ENCODE peak calls at places on chromosomes 4 and X, in ten cellular contexts. Z is H1, T is breast epithelium, W is stomach, H is HepG2, K is HCT116, A is transverse colon, X is endothelial cell of umbilical vein, Y is upper lobe of left lung, V is suprapubic skin. B is an unnamed sample.

GRCh38 chrX:29665532-29665931 is 549.8 kb upstream of the MAGEB2 start:
- DNase-seq in W (no peak), H (no peak), K (no peak), Y (no peak), T (no peak), A (no peak), V (no peak), Z (no peak), X (no peak), B (no peak)

GRCh38 chr4:19592391-19592790 is 659.3 kb upstream of the SLIT2 start:
- DNase-seq in K (no peak), Z (no peak), W (no peak), Y (no peak), V (no peak), X (no peak), A (no peak), H (no peak), T (no peak), B (no peak)

GRCh38 chr4:26936284-26937065 is 75.8 kb downstream of the STIM2 start:
- DNase-seq in T (no peak), V (no peak), H (peak; percentile 75), Z (no peak), Y (no peak), K (no peak), W (no peak), A (no peak), X (no peak), B (no peak)

GRCh38 chrX:18983711-18984380 is at the start of gene PHKA2:
- DNase-seq in V (peak; percentile 67), X (no peak), W (peak; percentile 53), T (peak; percentile 20), Y (peak; percentile 94), Z (no peak), A (peak; percentile 64), H (peak; percentile 29), K (no peak), B (no peak)

GRCh38 chr4:118221193-118221800 is 131.5 kb downstream of the PRSS12 start:
- DNase-seq in W (no peak), H (no peak), Y (no peak), T (no peak), K (no peak), X (no peak), Z (no peak), V (no peak), A (no peak), B (no peak)

GRCh38 chrX:40174594-40175415 is 77.0 kb upstream of the BCOR start:
- DNase-seq in H (peak; percentile 22), X (peak; percentile 51), Y (peak; percentile 92), V (peak; percentile 70), W (peak; percentile 51), Z (no peak), K (no peak), T (no peak), A (peak; percentile 57), B (no peak)

GRCh38 chr4:168560835-168561210 is 64.0 kb downstream of the PALLD start:
- DNase-seq in Y (no peak), K (no peak), V (no peak), A (no peak), X (peak; percentile 68), H (no peak), Z (no peak), W (no peak), T (no peak), B (no peak)

GRCh38 chr4:152197211-152197610 is 338.7 kb downstream of the FBXW7 start:
- DNase-seq in Y (no peak), H (no peak), W (no peak), Z (no peak), K (no peak), A (no peak), X (peak; percentile 18), V (no peak), T (no peak), B (no peak)

GRCh38 chr4:112923514-112923913 is 125.9 kb upstream of the ANK2 start:
- DNase-seq in A (no peak), V (no peak), W (no peak), K (no peak), Y (no peak), T (no peak), H (no peak), X (no peak), Z (no peak), B (no peak)
- TF ChIP-seq POLR2A in A (no peak), V (no peak), W (no peak), K (no peak), Y (no peak), T (no peak), H (no peak), X (no peak), Z (no peak), B (no peak)

GRCh38 chr4:65383589-65384305 is 286.5 kb downstream of the EPHA5 start:
- DNase-seq in T (no peak), V (no peak), W (no peak), A (no peak), K (no peak), X (peak; percentile 49), Z (no peak), H (no peak), Y (no peak), B (no peak)

GRCh38 chr4:65391814-65392213 is 278.5 kb downstream of the EPHA5 start:
- DNase-seq in X (no peak), V (no peak), K (no peak), H (no peak), Z (no peak), T (no peak), Y (no peak), A (no peak), W (no peak), B (no peak)

GRCh38 chr4:65381648-65382047 is 288.6 kb downstream of the EPHA5 start:
- DNase-seq in A (no peak), Y (no peak), T (no peak), W (no peak), K (no peak), Z (no peak), V (no peak), H (no peak), X (no peak), B (no peak)

GRCh38 chr4:65391382-65391781 is 278.9 kb downstream of the EPHA5 start:
- DNase-seq in X (no peak), Z (no peak), Y (no peak), H (no peak), K (no peak), T (no peak), V (no peak), W (no peak), A (no peak), B (no peak)

DNA sequence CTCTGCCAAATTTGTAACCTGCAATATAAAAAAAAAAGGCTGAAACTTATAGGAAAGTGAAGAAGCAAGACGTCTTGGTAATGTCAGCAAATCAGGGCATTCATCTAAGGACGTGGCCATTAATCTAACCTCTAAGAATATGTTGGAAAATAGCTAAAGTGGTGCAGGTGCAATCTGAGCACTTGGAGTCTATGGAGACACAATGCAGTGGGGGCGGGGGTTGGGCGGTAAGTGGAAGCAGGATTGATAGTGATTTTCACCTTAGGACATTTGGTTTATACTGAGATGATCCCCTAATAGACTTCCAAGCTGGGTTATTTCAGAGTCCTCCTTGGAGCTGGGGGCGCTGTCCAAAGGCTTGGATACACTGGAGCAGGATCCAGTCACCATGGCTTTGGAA is 283.4 kb downstream of the EPHA5 start:
- DNase-seq in V (no peak), K (no peak), X (no peak), Z (no peak), T (no peak), H (no peak), W (no peak), A (no peak), Y (no peak), B (no peak)
- TF ChIP-seq POLR2AphosphoS5 in V (no peak), K (no peak), X (no peak), Z (no peak), T (no peak), H (no peak), W (no peak), A (no peak), Y (no peak), B (no peak)

GRCh38 chr4:84492290-84492689 is 6.8 kb downstream of the NKX6-1 start:
- DNase-seq in Y (no peak), Z (no peak), X (no peak), W (no peak), H (no peak), T (no peak), V (no peak), A (no peak), K (no peak), B (no peak)

GRCh38 chr4:84492737-84493091 is 6.4 kb downstream of the NKX6-1 start:
- DNase-seq in K (no peak), W (no peak), T (no peak), H (no peak), Z (no peak), A (no peak), V (no peak), X (no peak), Y (peak; percentile 74), B (no peak)

GRCh38 chr4:84494518-84494917 is 4.6 kb downstream of the NKX6-1 start:
- DNase-seq in Y (no peak), W (no peak), A (no peak), K (no peak), H (no peak), T (no peak), Z (no peak), V (no peak), X (no peak), B (no peak)

GRCh38 chr4:84491420-84491819 is 7.7 kb downstream of the NKX6-1 start:
- DNase-seq in T (no peak), K (no peak), W (no peak), Z (no peak), Y (no peak), H (no peak), A (no peak), X (no peak), V (no peak), B (no peak)

DNA sequence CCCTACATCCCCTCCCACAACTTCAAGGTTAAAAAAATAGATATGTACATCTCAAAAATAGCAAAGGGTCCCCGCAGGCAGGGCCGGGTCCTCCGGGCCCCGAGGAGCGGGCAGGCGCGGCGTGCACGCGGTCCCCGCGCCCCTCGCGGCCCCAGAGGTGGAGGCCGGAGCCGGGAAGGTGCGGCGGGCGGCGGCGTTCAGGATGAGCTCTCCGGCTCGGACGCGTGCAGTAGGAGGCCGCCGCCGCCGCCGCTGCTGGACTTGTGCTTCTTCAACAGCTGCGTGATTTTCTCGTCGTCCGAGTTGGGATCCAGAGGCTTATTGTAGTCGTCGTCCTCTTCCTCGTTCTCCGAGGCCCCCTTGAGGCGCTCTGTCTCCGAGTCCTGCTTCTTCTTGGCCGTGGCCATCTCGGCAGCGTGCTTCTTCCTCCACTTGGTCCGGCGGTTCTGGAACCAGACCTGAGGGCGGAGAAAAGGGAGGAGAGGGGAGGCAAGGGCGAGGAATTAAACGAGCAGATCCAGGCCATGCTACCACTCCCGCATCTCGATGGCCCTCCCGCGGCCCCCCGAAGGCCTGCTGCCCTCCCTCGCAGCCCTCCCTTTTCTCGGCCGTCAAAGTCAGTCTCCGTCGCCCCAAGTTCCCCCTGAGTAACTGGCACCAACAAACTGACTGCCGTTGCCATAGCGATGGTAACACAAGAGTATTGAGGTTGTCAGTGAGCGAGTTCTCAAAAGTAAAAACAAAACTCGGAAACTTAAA is 5.8 kb downstream of the NKX6-1 start:
- DNase-seq in Y (peak; percentile 86), X (no peak), Z (no peak), H (no peak), T (no peak), W (no peak), K (no peak), A (peak; percentile 21), V (no peak), B (no peak)
- TF ChIP-seq CTCF in Y (no peak), X (no peak), Z (no peak), H (no peak), T (no peak), W (no peak), K (no peak), A (no peak), V (no peak), B (no peak)

DNA sequence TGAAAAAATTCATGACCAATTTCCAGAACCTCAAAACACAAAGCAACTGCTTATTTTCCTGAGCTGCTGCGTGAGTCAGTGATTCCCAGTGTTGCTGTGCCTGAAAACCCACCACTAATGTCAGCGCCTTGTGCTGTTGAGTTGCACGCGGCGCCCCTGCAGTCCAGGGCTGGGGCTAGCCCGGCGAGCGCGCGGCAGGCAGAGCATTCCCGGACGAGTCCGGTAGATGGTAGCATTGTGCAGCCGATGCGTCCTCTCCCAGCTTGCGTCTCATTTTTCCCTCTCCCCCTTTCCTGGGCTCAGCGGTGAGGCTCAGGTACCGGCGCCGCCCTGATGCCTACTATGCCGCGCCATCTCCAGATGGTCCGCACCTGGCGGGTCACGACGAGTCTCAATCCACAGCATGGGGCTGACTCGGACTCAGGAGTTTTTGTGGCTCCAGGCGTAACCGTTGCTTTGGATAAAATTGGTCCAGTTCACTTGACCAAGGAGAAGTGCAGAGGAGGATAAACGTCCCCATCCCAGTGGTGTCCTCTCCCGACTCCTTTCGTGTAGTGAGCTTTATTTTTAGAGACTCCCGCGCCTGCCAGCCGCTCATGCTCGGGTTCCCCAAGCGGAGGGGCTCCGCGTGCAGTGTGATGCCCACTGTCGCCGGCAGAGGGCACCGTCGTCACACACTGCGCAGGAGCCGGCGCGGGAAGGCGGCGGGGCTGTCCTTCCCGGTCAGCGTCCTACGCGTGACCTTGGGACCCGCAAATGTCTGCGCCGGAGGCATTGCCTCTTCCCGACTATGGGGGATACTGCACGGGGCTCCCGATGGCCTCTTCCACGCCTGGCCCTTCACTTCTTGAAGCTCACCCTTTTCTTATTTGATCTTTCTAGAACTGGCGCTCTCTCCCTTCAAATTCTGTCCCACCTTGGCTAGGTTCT is 53.6 kb upstream of the IGFBP7 start:
- DNase-seq in T (peak; percentile 49), V (peak; percentile 80), Y (peak; percentile 96), X (peak; percentile 95), W (peak; percentile 77), H (peak; percentile 68), K (peak; percentile 43), Z (peak; percentile 83), A (peak; percentile 79), B (peak; percentile 94)
- TF ChIP-seq POLR2A in T (no peak), V (no peak), Y (no peak), X (no peak), W (no peak), H (no peak), K (no peak), Z (no peak), A (no peak), B (no peak)